ENCODE peak calls at places on chromosomes 7 and 10, in five cellular contexts. K, T, F, S and V are unnamed samples.
A peak's percentile ranks its signal among the peaks of the same experiment; 100 is the strongest.

GRCh38 chr10:32348297-32349198 is 1.6 kb upstream of the EPC1 start:
- DNase-seq in K (no peak), T (no peak), F (no peak), S (no peak), V (no peak)

GRCh38 chr7:144738708-144739314 is 97.0 kb downstream of the TPK1 start:
- DNase-seq in K (no peak), T (no peak), F (peak; percentile 9), S (no peak), V (no peak)

GRCh38 chr7:157955383-157955999 is 618.7 kb downstream of the DNAJB6 start:
- DNase-seq in K (no peak), T (no peak), F (no peak), S (no peak), V (no peak)

GRCh38 chr10:58017719-58018367 is 249.9 kb downstream of the IPMK start:
- DNase-seq in K (no peak), T (no peak), F (peak; percentile 70), S (no peak), V (no peak)

GRCh38 chr10:72133517-72133916 is 45.2 kb upstream of the SPOCK2 start:
- DNase-seq in K (no peak), T (no peak), F (peak; percentile 32), S (no peak), V (no peak)

GRCh38 chr10:132391372-132392020 is 5.5 kb upstream of the PWWP2B start:
- DNase-seq in K (no peak), T (peak; percentile 60), F (no peak), S (peak; percentile 5), V (no peak)

GRCh38 chr10:21363753-21364104 is 161.8 kb downstream of the SKIDA1 start:
- DNase-seq in K (no peak), T (no peak), F (peak; percentile 52), S (no peak), V (no peak)

GRCh38 chr7:502296-502695 is 17.4 kb downstream of the PDGFA start:
- DNase-seq in K (no peak), T (peak; percentile 64), F (no peak), S (no peak), V (no peak)

GRCh38 chr7:145434811-145435210 is 599.0 kb upstream of the TPK1 start:
- DNase-seq in K (no peak), T (no peak), F (no peak), S (no peak), V (no peak)

GRCh38 chr10:86520871-86521619 is 547 bp downstream of the WAPL start:
- DNase-seq in K (peak; percentile 79), T (peak; percentile 86), F (peak; percentile 56), S (peak; percentile 66), V (no peak)

GRCh38 chr7:2405601-2406345 is 2.4 kb downstream of the CHST12 start:
- DNase-seq in K (no peak), T (no peak), F (no peak), S (peak; percentile 61), V (no peak)

GRCh38 chr10:129968937-129969527 is 5.0 kb upstream of the EBF3 start:
- DNase-seq in K (peak; percentile 44), T (peak; percentile 88), F (no peak), S (no peak), V (no peak)

GRCh38 chr10:118369806-118370205 is 27.7 kb upstream of the FAM204A start:
- DNase-seq in K (no peak), T (no peak), F (no peak), S (no peak), V (no peak)

GRCh38 chr7:40329601-40330153 is 194.9 kb downstream of the SUGCT start:
- DNase-seq in K (no peak), T (no peak), F (peak; percentile 49), S (no peak), V (peak; percentile 3)

GRCh38 chr7:157916946-157917670 is 580.3 kb downstream of the DNAJB6 start:
- DNase-seq in K (no peak), T (peak; percentile 57), F (no peak), S (no peak), V (no peak)

GRCh38 chr7:276230-276835 is 13.6 kb upstream of the FOXL3 start:
- DNase-seq in K (no peak), T (peak; percentile 63), F (no peak), S (no peak), V (no peak)

GRCh38 chr10:130809181-130809580 is 502.3 kb downstream of the TCERG1L start:
- DNase-seq in K (no peak), T (no peak), F (no peak), S (no peak), V (no peak)

GRCh38 chr10:71807557-71808510 is 34.5 kb upstream of the VSIR start:
- DNase-seq in K (peak; percentile 18), T (peak; percentile 63), F (no peak), S (no peak), V (no peak)

GRCh38 chr10:100728928-100729876 is 16.2 kb upstream of the PAX2 start:
- DNase-seq in K (peak; percentile 31), T (peak; percentile 67), F (no peak), S (no peak), V (no peak)

GRCh38 chr7:44228571-44229350 is 28.0 kb downstream of the YKT6 start:
- DNase-seq in K (no peak), T (no peak), F (no peak), S (no peak), V (no peak)

GRCh38 chr10:88994034-88994433 is 3.4 kb downstream of the FAS start:
- DNase-seq in K (peak; percentile 16), T (no peak), F (peak; percentile 46), S (no peak), V (no peak)
- H3K27ac ChIP-seq in K (peak overlapping the region; percentile 30), T (no peak overlapping the region), F (peak overlapping the region; percentile 97), S (peak overlapping the region; percentile 97), V (peak overlapping the region; percentile 1)

DNA sequence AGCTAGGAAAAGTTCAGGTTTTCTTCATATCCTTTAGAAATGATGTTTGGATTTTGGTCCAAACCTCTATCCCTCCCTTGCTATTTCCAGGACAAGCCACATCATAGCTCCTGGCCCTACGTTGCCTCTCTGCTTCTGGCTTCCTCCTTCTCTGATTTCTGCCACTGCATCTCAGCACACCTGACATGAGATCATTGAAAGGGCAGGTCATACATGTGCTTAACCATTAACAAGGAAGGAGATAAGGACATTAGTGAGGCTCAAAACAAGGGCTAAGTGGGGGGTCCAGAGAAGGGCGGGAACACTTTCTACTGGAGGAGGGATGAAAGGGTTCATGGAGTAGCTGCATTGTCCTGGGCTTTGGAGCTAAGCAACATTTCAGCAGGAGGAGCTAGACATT is 102.6 kb upstream of the CREB5 start:
- DNase-seq in K (no peak), T (no peak), F (no peak), S (no peak), V (no peak)
- H3K27ac ChIP-seq in K (no peak overlapping the region), T (no peak overlapping the region), F (no peak overlapping the region), S (no peak overlapping the region), V (no peak overlapping the region)

GRCh38 chr10:6204341-6205191 is 1.8 kb downstream of the PFKFB3 start:
- DNase-seq in K (peak; percentile 43), T (peak; percentile 94), F (peak; percentile 91), S (peak; percentile 32), V (peak; percentile 50)
- H3K27ac ChIP-seq in K (no peak overlapping the region), T (peak overlapping the region; percentile 79), F (peak overlapping the region; percentile 90), S (peak overlapping the region; percentile 94), V (peak overlapping the region; percentile 81)

GRCh38 chr7:117796889-117797288 is 76.4 kb downstream of the CTTNBP2 start:
- DNase-seq in K (no peak), T (no peak), F (no peak), S (no peak), V (no peak)
- H3K27ac ChIP-seq in K (no peak overlapping the region), T (no peak overlapping the region), F (no peak overlapping the region), S (no peak overlapping the region), V (no peak overlapping the region)

DNA sequence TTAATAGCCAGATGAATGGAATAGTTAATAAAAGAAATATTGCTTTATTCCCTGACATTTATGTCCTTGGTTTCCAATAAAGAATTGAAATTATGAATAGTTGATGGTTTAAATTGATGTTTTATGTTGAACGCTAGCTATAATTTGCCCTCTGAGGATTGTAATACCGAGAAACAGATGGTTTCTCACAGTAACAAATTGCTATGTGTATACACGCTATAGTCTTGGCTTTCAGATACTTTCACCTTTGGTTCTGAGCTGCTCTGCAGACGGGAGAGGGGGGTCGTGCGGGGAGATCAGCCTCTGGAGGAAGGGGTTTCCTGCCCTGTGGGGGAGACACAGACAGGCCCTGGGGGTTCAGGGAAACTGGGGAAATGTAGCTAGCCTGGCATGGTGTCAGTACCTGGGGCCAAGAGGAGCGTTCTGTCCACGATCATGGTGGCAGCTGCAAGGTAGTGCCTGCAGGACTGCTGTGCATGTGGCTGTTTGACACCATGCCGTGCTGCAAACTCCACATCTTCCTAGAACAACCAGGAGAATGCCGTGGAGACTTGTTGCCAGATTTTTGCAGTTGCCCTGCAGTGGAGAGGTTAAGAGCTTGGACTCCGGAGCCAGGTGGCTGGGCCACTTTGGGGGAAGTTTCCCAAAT is 167.7 kb downstream of the CUX1 start:
- DNase-seq in K (no peak), T (no peak), F (no peak), S (no peak), V (no peak)
- H3K27ac ChIP-seq in K (no peak overlapping the region), T (no peak overlapping the region), F (no peak overlapping the region), S (no peak overlapping the region), V (no peak overlapping the region)